ENCODE peak calls at places on chromosomes 1 and 21, in five cellular contexts. One of them, this sample, is unnamed.

GRCh38 chr1:36450919-36451305 is 661 bp upstream of the OSCP1 start:
- DNase-seq in psoas muscle: no peak
- DNase-seq in fibroblast of lung: no peak
- DNase-seq in K562: no peak
- DNase-seq in GM23338: no peak
- DNase-seq in this sample: no peak

GRCh38 chr1:227952374-227953021 is 4.8 kb upstream of the WNT9A start:
- DNase-seq in GM23338: no peak
- DNase-seq in K562: no peak
- DNase-seq in psoas muscle: peak; percentile 24
- DNase-seq in fibroblast of lung: no peak
- DNase-seq in this sample: no peak

GRCh38 chr1:36093919-36094318 is 5.2 kb downstream of the ADPRS start:
- DNase-seq in psoas muscle: no peak
- DNase-seq in K562: no peak
- DNase-seq in GM23338: no peak
- DNase-seq in fibroblast of lung: no peak
- DNase-seq in this sample: no peak

GRCh38 chr1:212119397-212119837 is 83.9 kb downstream of the DTL start:
- DNase-seq in psoas muscle: peak; percentile 62
- DNase-seq in GM23338: no peak
- DNase-seq in fibroblast of lung: no peak
- DNase-seq in K562: no peak
- DNase-seq in this sample: peak; percentile 53

GRCh38 chr1:59163268-59164092 is 133.4 kb upstream of the FGGY start:
- DNase-seq in K562: no peak
- DNase-seq in psoas muscle: no peak
- DNase-seq in GM23338: no peak
- DNase-seq in fibroblast of lung: peak; percentile 60
- DNase-seq in this sample: peak; percentile 75

GRCh38 chr1:220347654-220348175 is 75.5 kb upstream of the RAB3GAP2 start:
- DNase-seq in psoas muscle: no peak
- DNase-seq in fibroblast of lung: no peak
- DNase-seq in GM23338: no peak
- DNase-seq in K562: no peak
- DNase-seq in this sample: no peak

GRCh38 chr1:1597275-1597930 is 2.5 kb downstream of the FNDC10 start:
- DNase-seq in GM23338: peak; percentile 76
- DNase-seq in psoas muscle: no peak
- DNase-seq in fibroblast of lung: no peak
- DNase-seq in K562: peak; percentile 70
- DNase-seq in this sample: peak; percentile 55

GRCh38 chr1:43339584-43340232 is 2.1 kb downstream of the MPL start:
- DNase-seq in GM23338: no peak
- DNase-seq in psoas muscle: no peak
- DNase-seq in fibroblast of lung: no peak
- DNase-seq in K562: no peak
- DNase-seq in this sample: no peak

GRCh38 chr1:248596615-248597014 is 885 bp downstream of the OR2T10 start:
- DNase-seq in fibroblast of lung: no peak
- DNase-seq in GM23338: no peak
- DNase-seq in psoas muscle: no peak
- DNase-seq in K562: peak; percentile 14
- DNase-seq in this sample: no peak

GRCh38 chr1:203216274-203217138 is 13.0 kb downstream of the CHIT1 start:
- DNase-seq in psoas muscle: peak; percentile 41
- DNase-seq in GM23338: peak; percentile 91
- DNase-seq in fibroblast of lung: peak; percentile 75
- DNase-seq in K562: peak; percentile 82
- DNase-seq in this sample: peak; percentile 83

GRCh38 chr1:88566615-88567387 is 117.3 kb upstream of the PKN2 start:
- DNase-seq in fibroblast of lung: no peak
- DNase-seq in psoas muscle: no peak
- DNase-seq in K562: no peak
- DNase-seq in GM23338: peak; percentile 30
- DNase-seq in this sample: no peak

GRCh38 chr1:87249803-87250202 is 78.9 kb upstream of the LMO4 start:
- DNase-seq in GM23338: no peak
- DNase-seq in K562: no peak
- DNase-seq in psoas muscle: no peak
- DNase-seq in fibroblast of lung: no peak
- DNase-seq in this sample: no peak

GRCh38 chr1:37795340-37796110 is 1.9 kb downstream of the MANEAL start:
- DNase-seq in psoas muscle: peak; percentile 53
- DNase-seq in K562: peak; percentile 86
- DNase-seq in fibroblast of lung: peak; percentile 44
- DNase-seq in GM23338: peak; percentile 88
- DNase-seq in this sample: peak; percentile 71

GRCh38 chr1:116908821-116909510 is 750 bp upstream of the PTGFRN start:
- DNase-seq in fibroblast of lung: no peak
- DNase-seq in K562: no peak
- DNase-seq in psoas muscle: no peak
- DNase-seq in GM23338: peak; percentile 70
- DNase-seq in this sample: no peak

GRCh38 chr21:14562959-14563358 is 16.8 kb upstream of the SAMSN1 start:
- DNase-seq in K562: no peak
- DNase-seq in fibroblast of lung: no peak
- DNase-seq in GM23338: no peak
- DNase-seq in psoas muscle: no peak
- DNase-seq in this sample: no peak

GRCh38 chr21:14557413-14557812 is 11.3 kb upstream of the SAMSN1 start:
- DNase-seq in fibroblast of lung: no peak
- DNase-seq in K562: no peak
- DNase-seq in psoas muscle: no peak
- DNase-seq in GM23338: no peak
- DNase-seq in this sample: no peak

GRCh38 chr21:14560139-14560538 is 14.0 kb upstream of the SAMSN1 start:
- DNase-seq in psoas muscle: no peak
- DNase-seq in fibroblast of lung: no peak
- DNase-seq in GM23338: no peak
- DNase-seq in K562: no peak
- DNase-seq in this sample: no peak

GRCh38 chr21:14560555-14560954 is 14.4 kb upstream of the SAMSN1 start:
- DNase-seq in K562: no peak
- DNase-seq in psoas muscle: no peak
- DNase-seq in GM23338: no peak
- DNase-seq in fibroblast of lung: no peak
- DNase-seq in this sample: no peak

GRCh38 chr21:14559144-14559543 is 13.0 kb upstream of the SAMSN1 start:
- DNase-seq in K562: no peak
- DNase-seq in GM23338: no peak
- DNase-seq in fibroblast of lung: no peak
- DNase-seq in psoas muscle: no peak
- DNase-seq in this sample: no peak
- H3K4me3 ChIP-seq in K562: no peak overlapping the region
- H3K4me3 ChIP-seq in GM23338: no peak overlapping the region
- H3K4me3 ChIP-seq in fibroblast of lung: no peak overlapping the region
- H3K4me3 ChIP-seq in psoas muscle: no peak overlapping the region
- H3K4me3 ChIP-seq in this sample: no peak overlapping the region

DNA sequence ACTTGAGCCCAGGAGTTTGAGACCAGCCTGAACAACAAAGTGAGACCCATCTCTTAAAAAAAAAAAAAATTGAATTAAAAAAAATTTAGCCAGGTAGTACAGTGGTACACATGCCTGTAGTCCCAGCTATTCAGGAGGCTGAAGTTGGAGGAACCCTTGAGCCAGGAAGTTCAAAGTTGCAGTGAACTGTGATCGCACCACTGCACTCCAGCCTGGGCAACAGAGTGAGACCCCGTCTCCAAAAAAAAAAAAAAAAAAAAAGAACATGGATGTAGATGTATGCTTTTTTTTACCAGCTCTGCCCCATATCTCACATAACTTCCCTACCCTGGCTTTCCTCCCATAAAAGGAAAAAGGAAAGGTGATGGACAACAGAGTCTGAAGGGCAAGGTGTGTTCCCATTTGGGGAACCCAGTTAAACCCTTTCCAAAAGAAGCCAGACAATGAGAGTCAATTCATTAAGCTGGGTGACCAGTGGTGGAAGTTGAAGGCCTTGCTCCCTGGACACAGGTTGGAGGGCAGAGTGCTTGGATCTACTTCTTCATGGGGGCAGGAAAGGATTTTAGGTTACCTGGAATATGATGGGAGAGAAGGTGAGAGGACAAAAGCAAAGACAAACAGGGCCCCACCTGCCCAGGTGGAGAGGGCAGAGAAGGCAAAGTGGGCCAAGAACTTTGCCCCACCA is 2.9 kb downstream of the KRTCAP2 start:
- DNase-seq in K562: no peak
- DNase-seq in psoas muscle: no peak
- DNase-seq in GM23338: no peak
- DNase-seq in fibroblast of lung: no peak
- DNase-seq in this sample: no peak
- TF ChIP-seq CTCF in K562: no peak
- TF ChIP-seq CTCF in psoas muscle: no peak
- TF ChIP-seq CTCF in GM23338: no peak
- TF ChIP-seq CTCF in fibroblast of lung: no peak
- TF ChIP-seq CTCF in this sample: no peak

DNA sequence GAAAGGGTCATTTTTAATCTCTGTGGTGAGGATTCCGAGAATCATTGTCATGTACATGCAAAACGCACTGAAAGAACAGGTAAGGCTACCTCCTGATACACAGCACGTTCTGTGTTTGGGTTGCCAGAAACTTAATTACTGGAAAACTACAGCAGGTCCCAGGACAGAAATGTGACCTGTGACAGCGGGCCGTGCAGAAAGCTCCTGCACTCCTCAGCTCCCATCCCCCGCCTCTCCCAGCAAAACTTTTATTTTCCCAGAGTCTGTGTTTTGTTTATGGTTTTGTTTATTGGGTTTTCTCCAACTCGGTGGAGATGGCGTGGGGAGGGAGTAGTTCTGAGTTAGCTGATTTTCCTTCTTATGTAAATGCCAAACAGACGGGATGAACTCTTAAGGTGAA is 44.7 kb downstream of the SLC44A3 start:
- DNase-seq in psoas muscle: no peak
- DNase-seq in K562: no peak
- DNase-seq in GM23338: peak; percentile 28
- DNase-seq in fibroblast of lung: peak; percentile 65
- DNase-seq in this sample: no peak
- H3K4me3 ChIP-seq in psoas muscle: no peak overlapping the region
- H3K4me3 ChIP-seq in K562: no peak overlapping the region
- H3K4me3 ChIP-seq in GM23338: peak overlapping the region; percentile 3
- H3K4me3 ChIP-seq in fibroblast of lung: peak overlapping the region; percentile 32
- H3K4me3 ChIP-seq in this sample: no peak overlapping the region

DNA sequence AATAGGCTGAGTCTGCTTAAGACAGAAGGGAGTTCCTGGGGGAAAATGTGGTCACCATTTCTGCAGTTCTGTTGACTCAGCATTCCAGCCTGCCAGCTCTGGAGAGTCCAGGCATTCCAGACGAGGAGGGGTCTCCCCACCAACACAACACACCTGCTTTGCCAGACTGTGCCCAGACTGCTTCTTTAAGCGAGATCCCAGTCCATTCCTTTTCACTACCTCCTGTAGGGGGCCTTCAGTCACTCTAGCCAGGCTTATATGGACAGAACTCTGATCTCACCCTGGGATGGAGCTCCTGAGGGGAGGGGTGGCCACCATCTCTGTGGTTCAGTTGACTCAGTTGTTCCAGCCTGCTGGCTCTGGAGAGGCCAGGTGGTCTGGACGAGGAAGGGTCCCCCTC is 48.5 kb downstream of the UBE2U start:
- DNase-seq in GM23338: peak; percentile 74
- DNase-seq in fibroblast of lung: no peak
- DNase-seq in K562: peak; percentile 7
- DNase-seq in psoas muscle: no peak
- DNase-seq in this sample: no peak
- TF ChIP-seq CTCF in GM23338: peak; percentile 53
- TF ChIP-seq CTCF in fibroblast of lung: peak; percentile 16
- TF ChIP-seq CTCF in K562: peak; percentile 22
- TF ChIP-seq CTCF in psoas muscle: no peak
- TF ChIP-seq CTCF in this sample: peak; percentile 16

GRCh38 chr1:152107289-152107983 is 7.8 kb downstream of the TCHH start:
- DNase-seq in psoas muscle: no peak
- DNase-seq in K562: no peak
- DNase-seq in fibroblast of lung: no peak
- DNase-seq in GM23338: peak; percentile 56
- DNase-seq in this sample: no peak

GRCh38 chr1:152108899-152109222 is 6.4 kb downstream of the TCHH start:
- DNase-seq in fibroblast of lung: no peak
- DNase-seq in psoas muscle: no peak
- DNase-seq in GM23338: peak; percentile 76
- DNase-seq in K562: no peak
- DNase-seq in this sample: peak; percentile 4

GRCh38 chr1:152109998-152110294 is 5.3 kb downstream of the TCHH start:
- DNase-seq in K562: no peak
- DNase-seq in fibroblast of lung: peak; percentile 7
- DNase-seq in GM23338: peak; percentile 17
- DNase-seq in psoas muscle: no peak
- DNase-seq in this sample: peak; percentile 32

GRCh38 chr1:152109231-152109997 is 5.8 kb downstream of the TCHH start:
- DNase-seq in K562: no peak
- DNase-seq in GM23338: peak; percentile 44
- DNase-seq in psoas muscle: no peak
- DNase-seq in fibroblast of lung: peak; percentile 10
- DNase-seq in this sample: peak; percentile 49

DNA sequence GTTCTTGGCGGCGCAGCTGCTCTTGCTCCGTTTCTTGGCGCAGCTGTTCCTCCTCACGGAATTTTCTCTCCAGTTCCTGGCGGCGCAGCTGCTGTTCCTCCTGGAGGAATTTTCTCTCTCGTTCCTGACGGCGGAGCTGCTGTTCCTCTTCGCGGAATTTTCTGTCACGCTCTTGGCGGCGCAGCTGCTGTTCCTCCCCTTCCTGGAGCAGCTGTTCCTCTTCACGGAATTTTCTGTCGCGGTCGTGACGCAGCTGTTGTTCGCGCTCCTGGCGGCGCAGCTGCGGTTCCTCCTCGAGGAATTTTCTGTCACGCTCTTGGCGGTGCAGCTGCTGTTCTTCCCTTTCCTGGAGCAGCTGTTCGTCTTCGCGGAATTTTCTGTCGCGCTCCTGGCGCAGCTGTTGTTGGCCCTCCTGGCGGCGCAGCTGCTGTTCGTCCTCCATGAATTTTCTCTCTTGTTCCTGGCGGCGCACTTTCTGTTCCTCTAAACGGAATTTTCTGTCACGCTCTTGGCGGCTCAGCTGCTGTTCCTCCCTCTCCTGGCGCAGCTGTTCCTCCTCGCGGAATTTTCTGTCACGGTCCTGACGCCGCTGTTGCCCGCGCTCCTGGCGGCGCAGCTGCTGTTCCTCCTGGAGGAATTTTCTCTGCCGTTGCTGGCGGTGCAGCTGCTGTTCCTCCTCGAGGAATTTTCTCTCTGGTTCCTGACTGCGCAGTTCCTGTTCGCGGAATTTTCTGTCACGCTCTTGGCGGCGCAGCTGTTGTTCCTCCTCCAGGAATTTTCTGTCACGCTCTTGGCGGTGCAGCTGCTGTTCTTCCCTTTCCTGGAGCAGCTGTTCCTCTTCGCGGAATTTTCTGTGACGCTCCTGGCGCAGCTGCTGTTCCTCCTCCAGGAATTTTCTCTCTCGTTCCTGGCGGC is 7.0 kb downstream of the TCHH start:
- DNase-seq in GM23338: peak; percentile 78
- DNase-seq in K562: no peak
- DNase-seq in psoas muscle: peak; percentile 18
- DNase-seq in fibroblast of lung: peak; percentile 82
- DNase-seq in this sample: peak; percentile 78
- H3K4me3 ChIP-seq in GM23338: peak overlapping the region; percentile 59
- H3K4me3 ChIP-seq in K562: no peak overlapping the region
- H3K4me3 ChIP-seq in psoas muscle: peak overlapping the region; percentile 34
- H3K4me3 ChIP-seq in fibroblast of lung: peak overlapping the region; percentile 30
- H3K4me3 ChIP-seq in this sample: peak overlapping the region; percentile 38

This sample was measured in foreskin fibroblast.